ENCODE peak calls at places on chromosomes 3 and 15, in six cellular contexts. H, J, E, A, C and D are unnamed samples.

GRCh38 chr3:24365168-24365567 is 129.5 kb downstream of the THRB start:
- DNase-seq in H (no peak), J (no peak), E (peak), A (no peak), C (no peak), D (peak)

GRCh38 chr3:114440700-114441099 is 146.9 kb downstream of the TIGIT start:
- DNase-seq in H (no peak), J (no peak), E (no peak), A (no peak), C (no peak), D (no peak)

GRCh38 chr15:66878761-66879160 is 176.7 kb downstream of the SMAD6 start:
- DNase-seq in H (no peak), J (no peak), E (no peak), A (no peak), C (no peak), D (no peak)

GRCh38 chr3:12553921-12554391 is 2.9 kb upstream of the MKRN2 start:
- DNase-seq in H (peak), J (no peak), E (peak), A (no peak), C (no peak), D (no peak)

GRCh38 chr15:66931768-66932633 is 133.4 kb upstream of the SMAD3 start:
- DNase-seq in H (no peak), J (peak), E (peak), A (no peak), C (peak), D (peak)

GRCh38 chr15:74725241-74725774 is at the start of gene CYP1A1:
- DNase-seq in H (peak), J (no peak), E (peak), A (no peak), C (no peak), D (no peak)

GRCh38 chr3:44289882-44290462 is 48.3 kb downstream of the TOPAZ1 start:
- DNase-seq in H (no peak), J (no peak), E (no peak), A (no peak), C (no peak), D (no peak)

GRCh38 chr3:166372571-166373106 is 535.4 kb upstream of the BCHE start:
- DNase-seq in H (no peak), J (no peak), E (no peak), A (no peak), C (no peak), D (no peak)

GRCh38 chr3:146781606-146782005 is 176.5 kb upstream of the PLSCR5 start:
- DNase-seq in H (no peak), J (no peak), E (no peak), A (no peak), C (no peak), D (peak)

GRCh38 chr3:32794487-32795308 is 23.1 kb upstream of the TRIM71 start:
- DNase-seq in H (no peak), J (no peak), E (peak), A (no peak), C (no peak), D (peak)

GRCh38 chr3:192223815-192224214 is 503.5 kb downstream of the FGF12 start:
- DNase-seq in H (no peak), J (no peak), E (no peak), A (no peak), C (no peak), D (no peak)

GRCh38 chr3:17412950-17413530 is 329.4 kb downstream of the TBC1D5 start:
- DNase-seq in H (no peak), J (peak), E (peak), A (no peak), C (peak), D (peak)

GRCh38 chr3:39133093-39133490 is 20.3 kb downstream of the CSRNP1 start:
- DNase-seq in H (no peak), J (no peak), E (no peak), A (no peak), C (peak), D (no peak)

GRCh38 chr3:141231923-141232861 is 567 bp downstream of the PXYLP1 start:
- DNase-seq in H (peak), J (peak), E (peak), A (no peak), C (peak), D (no peak)

GRCh38 chr3:160471892-160472291 is 22.3 kb upstream of the TRIM59 start:
- DNase-seq in H (no peak), J (no peak), E (no peak), A (no peak), C (no peak), D (no peak)

GRCh38 chr3:53493997-53494791 is at the start of gene CACNA1D:
- DNase-seq in H (peak), J (no peak), E (no peak), A (peak), C (peak), D (no peak)

GRCh38 chr3:144272715-144273114 is 301.1 kb downstream of the DIPK2A start:
- DNase-seq in H (no peak), J (no peak), E (no peak), A (no peak), C (no peak), D (no peak)

GRCh38 chr3:8837172-8837571 is 67.8 kb upstream of the OXTR start:
- DNase-seq in H (no peak), J (no peak), E (peak), A (no peak), C (no peak), D (peak)

GRCh38 chr15:34616613-34617012 is 33.2 kb upstream of the GOLGA8B start:
- DNase-seq in H (no peak), J (no peak), E (peak), A (no peak), C (no peak), D (peak)

GRCh38 chr3:69079269-69080159 is 651 bp downstream of the UBA3 start:
- DNase-seq in H (peak), J (no peak), E (peak), A (no peak), C (no peak), D (no peak)

GRCh38 chr15:24772709-24773373 is 97.3 kb downstream of the NPAP1 start:
- DNase-seq in H (peak), J (peak), E (peak), A (peak), C (peak), D (peak)

GRCh38 chr3:120741837-120742197 is 499 bp downstream of the RABL3 start:
- DNase-seq in H (no peak), J (no peak), E (no peak), A (no peak), C (no peak), D (peak)

GRCh38 chr15:80991446-80991845 is 1.8 kb upstream of the MESD start:
- DNase-seq in H (no peak), J (no peak), E (peak), A (no peak), C (peak), D (peak)

GRCh38 chr15:86231864-86232801 is 152.5 kb downstream of the AGBL1 start:
- DNase-seq in H (peak), J (peak), E (peak), A (no peak), C (no peak), D (no peak)

GRCh38 chr15:52232327-52232726 is 41.1 kb upstream of the GNB5 start:
- DNase-seq in H (no peak), J (no peak), E (no peak), A (no peak), C (no peak), D (no peak)

GRCh38 chr15:59738676-59739075 is 49.6 kb upstream of the BNIP2 start:
- DNase-seq in H (no peak), J (no peak), E (no peak), A (no peak), C (no peak), D (no peak)

GRCh38 chr15:97966924-97967620 is 6.6 kb downstream of the ARRDC4 start:
- DNase-seq in H (no peak), J (no peak), E (no peak), A (no peak), C (no peak), D (no peak)

GRCh38 chr3:183229177-183229576 is 23.9 kb upstream of the B3GNT5 start:
- DNase-seq in H (no peak), J (no peak), E (no peak), A (no peak), C (no peak), D (no peak)

GRCh38 chr3:172213765-172214358 is 174.5 kb downstream of the FNDC3B start:
- DNase-seq in H (no peak), J (no peak), E (no peak), A (no peak), C (no peak), D (no peak)

GRCh38 chr3:114878119-114878839 is 268.8 kb downstream of the ZBTB20 start:
- DNase-seq in H (no peak), J (no peak), E (peak), A (no peak), C (no peak), D (peak)

GRCh38 chr3:153055217-153055616 is 106.8 kb upstream of the RAP2B start:
- DNase-seq in H (no peak), J (no peak), E (no peak), A (no peak), C (no peak), D (no peak)
- H3K14ac ChIP-seq in H (no peak), J (no peak), E (no peak), A (no peak), C (no peak), D (no peak)

GRCh38 chr3:170759511-170760173 is 110.4 kb downstream of the RPL22L1 start:
- DNase-seq in H (no peak), J (no peak), E (no peak), A (no peak), C (no peak), D (no peak)
- H3K14ac ChIP-seq in H (no peak), J (no peak), E (no peak), A (no peak), C (no peak), D (peak)

DNA sequence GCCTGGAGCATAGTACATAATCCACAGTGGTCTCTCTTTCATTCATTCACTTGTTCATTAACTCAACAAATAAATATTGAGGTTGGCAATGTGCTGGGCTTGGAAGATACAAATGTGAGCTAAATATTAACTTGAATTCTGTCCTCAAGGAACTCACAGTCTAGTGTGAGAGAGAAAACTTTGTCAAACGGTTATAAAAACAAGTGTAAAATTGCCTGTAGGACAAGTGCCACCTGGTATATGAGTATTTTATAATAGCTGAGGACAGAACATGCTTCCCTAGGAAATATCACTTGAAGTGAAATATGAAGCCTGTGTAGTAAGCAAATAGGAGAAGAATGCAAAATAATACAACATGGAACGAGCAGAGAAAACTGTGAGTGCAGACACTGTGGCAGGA is 173.1 kb upstream of the CMC1 start:
- DNase-seq in H (no peak), J (no peak), E (no peak), A (no peak), C (no peak), D (no peak)
- H3K14ac ChIP-seq in H (no peak), J (no peak), E (no peak), A (no peak), C (no peak), D (no peak)

GRCh38 chr3:121885386-121885785 is 8.8 kb upstream of the SLC15A2 start:
- DNase-seq in H (no peak), J (no peak), E (no peak), A (no peak), C (peak), D (peak)
- H3K14ac ChIP-seq in H (no peak), J (no peak), E (no peak), A (no peak), C (no peak), D (no peak)

GRCh38 chr3:151962891-151963290 is 89.4 kb downstream of the SUCNR1 start:
- DNase-seq in H (no peak), J (no peak), E (no peak), A (no peak), C (no peak), D (no peak)
- H3K14ac ChIP-seq in H (no peak), J (no peak), E (no peak), A (no peak), C (no peak), D (no peak)